ENCODE peak calls at places on chromosome 16, in six cellular contexts. B, D, O, F, P and N are unnamed samples. For H3K4me1, the result is how much of the 10 kb centered on the place peaks cover.

GRCh38 chr16:11179569-11179968 is 76.4 kb downstream of the SOCS1 start:
- DNase-seq in O (no peak), P (no peak), F (no peak), B (no peak), D (no peak), N (no peak)

GRCh38 chr16:29876578-29877249 is 13.7 kb upstream of the CDIPT start:
- DNase-seq in F (peak), B (no peak), O (no peak), D (no peak), P (no peak), N (no peak)

GRCh38 chr16:50668368-50669008 is 12.6 kb downstream of the SNX20 start:
- DNase-seq in O (no peak), D (no peak), B (no peak), F (no peak), P (peak), N (no peak)

GRCh38 chr16:86918637-86919036 is 340.3 kb downstream of the FOXL1 start:
- DNase-seq in P (no peak), O (no peak), B (no peak), D (no peak), F (no peak), N (no peak)

GRCh38 chr16:85657267-85657650 is 31.5 kb downstream of the GINS2 start:
- DNase-seq in P (no peak), D (no peak), O (no peak), B (no peak), F (no peak), N (no peak)

GRCh38 chr16:86618431-86619262 is 40.3 kb downstream of the FOXL1 start:
- DNase-seq in B (no peak), P (no peak), D (peak), O (no peak), F (no peak), N (no peak)

GRCh38 chr16:57137043-57137442 is 44.7 kb downstream of the CPNE2 start:
- DNase-seq in P (no peak), B (no peak), F (no peak), D (no peak), O (no peak), N (no peak)

GRCh38 chr16:49492090-49492801 is 118.6 kb downstream of the C16orf78 start:
- DNase-seq in O (peak), P (peak), F (peak), B (no peak), D (peak), N (peak)

GRCh38 chr16:80909720-80910119 is 97.0 kb downstream of the CMC2 start:
- DNase-seq in P (no peak), D (no peak), O (no peak), B (no peak), F (no peak), N (peak)

GRCh38 chr16:30762991-30763725 is 1.0 kb downstream of the RNF40 start:
- DNase-seq in B (no peak), F (no peak), O (no peak), D (no peak), P (no peak), N (no peak)

GRCh38 chr16:72878301-72879269 is 169.3 kb downstream of the ZFHX3 start:
- DNase-seq in D (no peak), O (no peak), F (no peak), P (no peak), B (no peak), N (no peak)

GRCh38 chr16:50692999-50693781 is at the start of gene NOD2:
- DNase-seq in F (peak), B (no peak), D (no peak), O (no peak), P (peak), N (no peak)

GRCh38 chr16:75225092-75225491 is 6.3 kb downstream of the CTRB1 start:
- DNase-seq in F (no peak), B (no peak), D (no peak), O (no peak), P (no peak), N (no peak)

GRCh38 chr16:83336630-83337029 is 471.1 kb upstream of the HSBP1 start:
- DNase-seq in F (no peak), P (no peak), O (no peak), D (no peak), B (no peak), N (no peak)

GRCh38 chr16:57123216-57123968 is 31.0 kb downstream of the CPNE2 start:
- DNase-seq in D (no peak), B (no peak), P (no peak), O (no peak), F (no peak), N (no peak)

GRCh38 chr16:86653289-86654006 is 75.1 kb downstream of the FOXL1 start:
- DNase-seq in O (no peak), F (no peak), B (no peak), P (no peak), D (no peak), N (no peak)

GRCh38 chr16:888901-889570 is 81.7 kb downstream of the LMF1 start:
- DNase-seq in B (no peak), O (no peak), P (no peak), D (no peak), F (no peak), N (no peak)

GRCh38 chr16:878071-878784 is 77.7 kb upstream of the GNG13 start:
- DNase-seq in F (peak), O (peak), B (peak), P (no peak), D (no peak), N (no peak)

DNA sequence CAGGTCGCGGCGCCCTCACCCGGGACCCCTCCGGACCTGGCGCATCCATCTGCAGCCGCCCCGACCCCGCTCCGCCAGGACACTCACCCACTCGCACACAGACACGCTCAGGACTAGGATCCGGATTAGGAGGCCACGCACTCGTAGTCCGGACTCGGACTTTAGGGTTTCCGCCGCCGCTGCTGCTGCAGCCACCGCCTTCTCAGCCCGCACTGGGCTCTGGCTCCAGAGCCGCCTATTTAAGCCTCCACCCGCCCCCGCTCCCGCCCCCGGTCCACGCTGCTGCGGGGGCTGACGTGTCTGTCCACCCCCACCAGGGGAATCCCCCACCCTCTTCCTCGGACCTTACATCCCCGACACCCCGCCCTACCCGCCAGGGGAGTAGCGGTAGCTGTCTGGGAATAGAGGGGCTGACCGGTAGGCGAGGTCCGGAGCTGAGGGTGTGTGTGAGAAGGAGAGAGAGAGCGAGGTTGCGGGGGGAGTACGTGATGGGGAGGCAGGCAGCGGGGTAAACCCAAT is at the start of gene RRAD:
- DNase-seq in B (no peak), O (peak), F (peak), D (no peak), P (no peak), N (no peak)
- TF ChIP-seq POLR2A in B (no peak), O (no peak), F (no peak), D (peak), P (no peak), N (no peak)

GRCh38 chr16:61929801-61930200 is 106.4 kb downstream of the CDH8 start:
- DNase-seq in P (no peak), F (no peak), D (no peak), O (no peak), B (no peak), N (no peak)
- H3K4me1 ChIP-seq in P (under half), F (under half), D (under half), O (under half), B (under half), N (under half)

DNA sequence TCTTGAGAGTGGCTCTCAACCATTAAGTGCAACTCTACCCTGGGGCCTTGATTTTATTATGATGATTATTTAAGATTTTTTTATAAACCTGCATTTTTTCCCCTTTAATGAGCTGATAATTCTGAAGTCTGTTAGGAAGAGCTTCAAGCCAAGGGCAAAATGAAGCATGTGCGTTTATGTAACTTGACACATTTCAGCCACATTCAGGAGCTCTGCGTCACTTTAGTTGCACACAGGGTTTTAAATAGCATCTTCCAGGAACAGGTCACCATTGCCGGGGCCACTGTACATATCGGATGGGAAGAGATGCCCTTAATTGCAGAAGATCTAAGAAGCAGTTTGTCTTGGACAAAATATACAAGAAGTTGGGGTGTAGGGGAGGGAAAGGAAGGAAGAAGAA is 89.6 kb downstream of the BMERB1 start:
- DNase-seq in F (no peak), D (no peak), P (no peak), B (no peak), O (no peak), N (no peak)
- TF ChIP-seq POLR2AphosphoS5 in F (no peak), D (no peak), P (no peak), B (no peak), O (no peak), N (no peak)

GRCh38 chr16:21652451-21652850 is at the start of gene IGSF6:
- DNase-seq in F (no peak), D (no peak), P (no peak), O (no peak), B (no peak), N (no peak)
- TF ChIP-seq POLR2A in F (no peak), D (no peak), P (no peak), O (peak), B (no peak), N (no peak)

DNA sequence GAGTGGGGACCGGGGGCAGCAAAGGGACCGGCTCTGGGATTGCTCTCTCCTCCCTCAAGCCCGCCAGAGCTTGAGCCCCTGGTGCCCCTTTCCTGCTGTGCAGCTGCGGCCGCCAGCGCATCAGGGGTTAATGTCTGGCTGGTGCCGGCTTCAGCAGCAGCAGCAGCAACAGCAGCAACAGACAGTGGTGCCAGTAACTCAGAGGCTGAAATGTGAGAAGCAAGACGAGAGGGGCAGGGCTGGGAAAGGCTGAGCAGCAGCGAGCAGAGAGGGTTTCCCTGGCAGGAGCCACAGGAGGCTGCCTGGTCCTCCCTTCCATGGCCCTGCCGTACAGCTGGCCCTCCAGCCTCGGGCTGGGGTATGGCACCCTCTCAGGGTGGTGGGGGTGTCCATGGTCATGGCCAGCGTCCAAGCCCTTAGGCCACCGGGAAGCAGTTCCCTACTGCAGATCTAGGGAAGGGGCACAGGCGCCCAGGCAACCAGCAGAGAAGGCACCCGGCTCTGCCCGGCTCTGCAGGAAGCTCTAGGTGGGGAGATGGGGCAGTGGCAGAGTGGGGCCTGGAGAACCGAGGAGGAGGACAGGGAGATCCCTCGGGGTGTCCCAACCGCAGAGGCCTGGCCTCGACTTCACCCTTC is 21.1 kb upstream of the TFAP4 start:
- DNase-seq in P (peak), B (no peak), F (no peak), O (no peak), D (no peak), N (peak)
- H3K4me1 ChIP-seq in P (under half), B (half or more), F (under half), O (under half), D (under half), N (under half)

GRCh38 chr16:12366313-12366712 is 389.8 kb downstream of the SNX29 start:
- DNase-seq in P (no peak), O (no peak), F (no peak), B (no peak), D (no peak), N (no peak)
- TF ChIP-seq POLR2AphosphoS5 in P (no peak), O (no peak), F (no peak), B (no peak), D (no peak), N (no peak)

DNA sequence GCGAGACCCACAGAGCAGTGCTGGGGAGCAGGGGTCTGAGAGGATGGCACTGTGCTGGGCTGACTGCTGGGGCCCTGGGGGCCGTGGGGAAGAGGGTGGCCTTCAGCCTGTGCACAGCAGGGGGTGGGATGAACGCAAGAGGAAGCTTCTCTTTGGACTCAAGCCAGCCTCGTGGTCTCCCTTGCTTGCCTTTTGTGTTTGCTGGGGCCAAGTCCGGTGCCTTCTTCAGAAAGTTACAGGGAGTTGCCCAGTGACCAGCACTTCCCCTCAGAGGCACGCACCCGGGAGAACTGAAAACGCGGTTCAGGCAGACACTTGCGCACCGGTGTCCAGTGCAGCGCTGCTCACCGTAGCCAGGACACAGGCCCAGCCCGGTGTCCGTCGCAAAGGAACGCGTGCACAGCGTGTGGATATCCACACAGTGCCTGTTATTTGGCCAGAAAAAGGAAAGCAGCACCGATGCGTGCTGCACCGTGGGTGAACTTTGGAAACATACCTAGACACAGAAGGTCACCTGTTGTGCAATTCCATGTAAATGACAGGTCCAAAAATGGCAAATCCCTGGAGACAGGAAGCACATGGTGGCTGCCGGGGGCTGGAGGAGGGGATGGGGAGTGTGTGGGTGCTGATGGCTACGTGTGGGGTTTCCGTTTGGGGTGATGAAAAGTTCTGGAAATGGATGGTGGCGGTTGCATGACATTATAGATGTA is 29.5 kb upstream of the NUDT16L1 start:
- DNase-seq in O (peak), F (no peak), B (no peak), P (peak), D (no peak), N (no peak)
- TF ChIP-seq POLR2A in O (no peak), F (no peak), B (no peak), P (no peak), D (no peak), N (no peak)

GRCh38 chr16:3857189-3858013 is 23.1 kb downstream of the CREBBP start:
- DNase-seq in F (no peak), O (peak), B (no peak), D (no peak), P (no peak), N (no peak)
- H3K4me1 ChIP-seq in F (under half), O (under half), B (under half), D (half or more), P (under half), N (under half)